ENCODE peak calls at places on chromosomes 13 and 19, in ten cellular contexts. A, R, P, L, G, I, Z, X, D and Y are unnamed samples.

GRCh38 chr13:59837101-59837500 is 326.6 kb downstream of the DIAPH3 start:
- DNase-seq in D (no peak), I (no peak), R (no peak), L (no peak), G (no peak), X (no peak), A (no peak), P (no peak), Z (no peak), Y (no peak)

GRCh38 chr19:55636723-55637122 is 4.1 kb upstream of the ZNF580 start:
- DNase-seq in A (no peak), D (no peak), I (no peak), P (no peak), Z (no peak), R (no peak), L (no peak), X (no peak), G (no peak), Y (no peak)

GRCh38 chr19:18346091-18346490 is 5.7 kb downstream of the PGPEP1 start:
- DNase-seq in I (no peak), D (no peak), X (peak; percentile 31), P (no peak), Z (no peak), G (no peak), L (no peak), A (no peak), R (no peak), Y (no peak)

GRCh38 chr13:35621989-35622388 is 145.5 kb upstream of the MAB21L1 start:
- DNase-seq in D (no peak), X (no peak), L (no peak), G (peak; percentile 11), P (peak; percentile 11), I (no peak), Z (no peak), R (no peak), A (no peak), Y (no peak)

GRCh38 chr19:42367929-42368328 is 22.2 kb downstream of the CNFN start:
- DNase-seq in I (no peak), P (no peak), L (no peak), A (no peak), R (no peak), G (no peak), X (no peak), D (no peak), Z (no peak), Y (no peak)

GRCh38 chr13:74206061-74206561 is 71.9 kb upstream of the KLF12 start:
- DNase-seq in I (no peak), X (no peak), L (no peak), G (peak; percentile 54), A (no peak), D (no peak), Z (no peak), P (peak; percentile 56), R (no peak), Y (no peak)

GRCh38 chr13:50387124-50387581 is 371.9 kb downstream of the KCNRG start:
- DNase-seq in A (peak; percentile 12), G (no peak), L (peak; percentile 16), I (no peak), Z (peak; percentile 69), X (peak; percentile 66), R (peak; percentile 27), P (no peak), D (no peak), Y (peak; percentile 42)

GRCh38 chr13:30033681-30034447 is 183.4 kb upstream of the UBL3 start:
- DNase-seq in I (no peak), R (no peak), A (no peak), P (peak; percentile 86), L (no peak), Z (no peak), X (no peak), D (no peak), G (peak; percentile 33), Y (no peak)

GRCh38 chr13:51380269-51380668 is 40.8 kb downstream of the SERPINE3 start:
- DNase-seq in D (no peak), Z (no peak), X (no peak), A (no peak), L (no peak), P (no peak), I (no peak), G (peak; percentile 72), R (no peak), Y (no peak)

GRCh38 chr19:33687761-33688656 is 66.3 kb downstream of the CHST8 start:
- DNase-seq in A (no peak), I (no peak), L (no peak), D (peak; percentile 39), X (no peak), G (no peak), P (no peak), Z (no peak), R (no peak), Y (no peak)

GRCh38 chr19:29967623-29968022 is 25.6 kb downstream of the URI1 start:
- DNase-seq in Z (peak; percentile 30), X (no peak), D (no peak), P (no peak), I (no peak), L (no peak), A (no peak), G (peak; percentile 55), R (no peak), Y (no peak)

GRCh38 chr19:6725513-6726231 is 5.2 kb upstream of the C3 start:
- DNase-seq in Z (no peak), D (no peak), X (no peak), L (no peak), P (no peak), R (no peak), I (no peak), G (no peak), A (no peak), Y (no peak)

GRCh38 chr13:113816925-113817859 is 46.7 kb downstream of the GAS6 start:
- DNase-seq in P (peak; percentile 65), X (peak; percentile 93), Z (peak; percentile 89), D (peak; percentile 88), A (peak; percentile 76), L (peak; percentile 76), I (peak; percentile 69), R (peak; percentile 76), G (peak; percentile 85), Y (peak; percentile 84)

GRCh38 chr13:97109841-97110492 is 112.2 kb upstream of the MBNL2 start:
- DNase-seq in D (peak; percentile 92), P (peak; percentile 77), L (peak; percentile 72), I (peak; percentile 75), Z (peak; percentile 70), G (peak; percentile 93), A (peak; percentile 73), X (peak; percentile 83), R (peak; percentile 77), Y (peak; percentile 61)

GRCh38 chr19:1904385-1905070 is 671 bp upstream of the ADAT3 start:
- DNase-seq in L (no peak), I (no peak), D (peak; percentile 70), X (peak; percentile 76), A (no peak), R (peak; percentile 63), P (no peak), G (peak; percentile 39), Z (peak; percentile 93), Y (no peak)

GRCh38 chr13:26062853-26063444 is 11.1 kb upstream of the SHISA2 start:
- DNase-seq in G (peak; percentile 78), R (no peak), A (no peak), X (no peak), Z (peak; percentile 42), D (no peak), L (no peak), I (no peak), P (peak; percentile 17), Y (peak; percentile 37)

GRCh38 chr13:106109391-106109791 is 426.1 kb downstream of the EFNB2 start:
- DNase-seq in A (no peak), P (peak; percentile 56), Z (no peak), G (no peak), L (no peak), I (no peak), X (no peak), D (no peak), R (no peak), Y (no peak)

GRCh38 chr19:46109876-46110275 is 14.6 kb downstream of the IGFL3 start:
- DNase-seq in X (no peak), Z (no peak), P (no peak), L (no peak), G (no peak), R (no peak), D (no peak), I (no peak), A (no peak), Y (no peak)

GRCh38 chr19:44050740-44051653 is 839 bp upstream of the ZNF223 start:
- DNase-seq in X (peak; percentile 24), Z (no peak), L (no peak), G (no peak), P (no peak), I (no peak), D (peak; percentile 54), A (no peak), R (no peak), Y (no peak)

GRCh38 chr19:33193864-33194362 is at the start of gene LRP3:
- DNase-seq in G (peak; percentile 47), R (no peak), Z (no peak), I (no peak), X (peak; percentile 38), D (no peak), A (no peak), L (no peak), P (no peak), Y (peak; percentile 72)

GRCh38 chr13:77291779-77292178 is 35.1 kb downstream of the MYCBP2 start:
- DNase-seq in A (no peak), R (no peak), L (no peak), D (no peak), X (no peak), I (no peak), G (no peak), P (no peak), Z (no peak), Y (no peak)

GRCh38 chr13:33265133-33265532 is 20.4 kb downstream of the STARD13 start:
- DNase-seq in R (no peak), D (no peak), Z (no peak), A (no peak), G (no peak), P (no peak), L (no peak), X (no peak), I (no peak), Y (no peak)